ENCODE peak calls at places on chromosome 21, in four cellular contexts. F is aorta, I is AG09319, Q is GM04503. V is an unnamed sample.

GRCh38 chr21:45590726-45591618 is 48.7 kb upstream of the SLC19A1 start:
- DNase-seq in F (no peak), I (no peak), Q (no peak), V (no peak)

GRCh38 chr21:39715804-39716397 is 29.1 kb upstream of the IGSF5 start:
- DNase-seq in F (peak), I (peak), Q (no peak), V (peak)

GRCh38 chr21:45390121-45390751 is 14.7 kb upstream of the COL18A1 start:
- DNase-seq in F (peak), I (no peak), Q (no peak), V (no peak)

GRCh38 chr21:44647222-44647552 is 973 bp downstream of the KRTAP10-11 start:
- DNase-seq in F (no peak), I (no peak), Q (no peak), V (no peak)

GRCh38 chr21:35818597-35818996 is 241.7 kb downstream of the SETD4 start:
- DNase-seq in F (no peak), I (no peak), Q (no peak), V (no peak)

GRCh38 chr21:41506526-41507520 is 1.1 kb downstream of the TMPRSS2 start:
- DNase-seq in F (no peak), I (no peak), Q (no peak), V (no peak)

GRCh38 chr21:33850401-33850800 is 65.2 kb downstream of the ATP5PO start:
- DNase-seq in F (no peak), I (no peak), Q (no peak), V (no peak)

GRCh38 chr21:37445228-37445627 is 78.7 kb downstream of the DYRK1A start:
- DNase-seq in F (no peak), I (peak), Q (peak), V (peak)

GRCh38 chr21:44569861-44570517 is 3.5 kb upstream of the KRTAP10-4 start:
- DNase-seq in F (no peak), I (no peak), Q (no peak), V (no peak)

GRCh38 chr21:17668479-17668878 is 55.8 kb upstream of the BTG3 start:
- DNase-seq in F (no peak), I (no peak), Q (no peak), V (no peak)

GRCh38 chr21:25896657-25897056 is 161.9 kb downstream of the GABPA start:
- DNase-seq in F (no peak), I (no peak), Q (no peak), V (no peak)

GRCh38 chr21:42609806-42610205 is 43.6 kb upstream of the PDE9A start:
- DNase-seq in F (no peak), I (no peak), Q (no peak), V (no peak)

GRCh38 chr21:29163381-29164115 is 33.1 kb downstream of the MAP3K7CL start:
- DNase-seq in F (peak), I (no peak), Q (no peak), V (no peak)

GRCh38 chr21:42360317-42360716 is 6.0 kb downstream of the TFF1 start:
- DNase-seq in F (no peak), I (no peak), Q (no peak), V (no peak)